ENCODE peak calls at places on chromosomes 11 and 22, in four cellular contexts. One of them, this sample, is unnamed.

GRCh38 chr11:62461740-62462522 is 43.1 kb downstream of the SCGB1A1 start:
- DNase-seq in H1: no peak
- DNase-seq in K562: peak
- DNase-seq in GM12878: no peak
- DNase-seq in this sample: no peak

GRCh38 chr22:45682069-45682468 is 10.4 kb downstream of the ATXN10 start:
- DNase-seq in H1: no peak
- DNase-seq in K562: no peak
- DNase-seq in GM12878: no peak
- DNase-seq in this sample: no peak

GRCh38 chr11:9462172-9462799 is 1.5 kb downstream of the ZNF143 start:
- DNase-seq in K562: no peak
- DNase-seq in GM12878: no peak
- DNase-seq in H1: no peak
- DNase-seq in this sample: no peak

GRCh38 chr22:29837780-29838598 is at the start of gene ASCC2:
- DNase-seq in H1: peak
- DNase-seq in GM12878: peak
- DNase-seq in K562: peak
- DNase-seq in this sample: peak

GRCh38 chr11:64859542-64860414 is 15.3 kb upstream of the CDC42BPG start:
- DNase-seq in GM12878: peak
- DNase-seq in H1: no peak
- DNase-seq in K562: no peak
- DNase-seq in this sample: no peak

GRCh38 chr11:73257342-73258103 is 14.6 kb upstream of the P2RY6 start:
- DNase-seq in H1: no peak
- DNase-seq in GM12878: no peak
- DNase-seq in K562: no peak
- DNase-seq in this sample: peak

GRCh38 chr11:57269580-57270021 is 32.6 kb upstream of the APLNR start:
- DNase-seq in GM12878: no peak
- DNase-seq in K562: no peak
- DNase-seq in H1: no peak
- DNase-seq in this sample: no peak

GRCh38 chr11:118715245-118715807 is 35.9 kb upstream of the TREH start:
- DNase-seq in GM12878: no peak
- DNase-seq in H1: peak
- DNase-seq in K562: peak
- DNase-seq in this sample: no peak

GRCh38 chr11:15665368-15665871 is 550.7 kb downstream of the INSC start:
- DNase-seq in K562: no peak
- DNase-seq in GM12878: no peak
- DNase-seq in H1: peak
- DNase-seq in this sample: peak

DNA sequence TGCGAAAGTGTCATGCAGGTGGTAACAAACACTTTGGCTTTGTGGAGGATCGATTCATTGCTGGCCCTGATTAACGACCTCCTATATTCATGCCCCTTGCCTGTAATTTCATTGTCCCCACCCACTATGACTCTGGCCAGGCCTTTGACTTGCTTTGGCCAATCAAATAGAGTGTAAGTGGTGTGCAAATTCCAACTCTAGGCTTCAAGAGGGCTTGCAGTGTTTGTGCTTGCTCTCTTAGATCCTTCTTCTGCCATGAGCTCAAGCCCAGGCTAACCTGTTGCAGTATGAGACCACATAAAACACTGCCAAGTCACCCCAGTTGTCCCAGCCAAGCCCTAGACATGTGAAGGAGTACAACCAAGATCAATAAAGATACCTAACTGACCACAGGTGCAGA is 48.0 kb downstream of the RCN1 start:
- DNase-seq in H1: no peak
- DNase-seq in GM12878: no peak
- DNase-seq in K562: no peak
- DNase-seq in this sample: no peak
- TF ChIP-seq BRCA1 in H1: no peak
- TF ChIP-seq BRCA1 in GM12878: no peak
- TF ChIP-seq BRCA1 in K562: no peak
- TF ChIP-seq BRCA1 in this sample: no peak

GRCh38 chr22:43951966-43952365 is 3.3 kb upstream of the SAMM50 start:
- DNase-seq in GM12878: no peak
- DNase-seq in H1: peak
- DNase-seq in K562: no peak
- DNase-seq in this sample: no peak

GRCh38 chr22:43951391-43951790 is 3.9 kb upstream of the SAMM50 start:
- DNase-seq in H1: no peak
- DNase-seq in K562: no peak
- DNase-seq in GM12878: no peak
- DNase-seq in this sample: no peak

GRCh38 chr22:43946391-43946680 is 8.9 kb upstream of the SAMM50 start:
- DNase-seq in H1: no peak
- DNase-seq in K562: peak
- DNase-seq in GM12878: no peak
- DNase-seq in this sample: no peak

GRCh38 chr22:43945632-43946390 is 9.4 kb upstream of the SAMM50 start:
- DNase-seq in K562: peak
- DNase-seq in H1: peak
- DNase-seq in GM12878: no peak
- DNase-seq in this sample: peak

GRCh38 chr22:43948836-43949235 is 6.4 kb upstream of the SAMM50 start:
- DNase-seq in GM12878: no peak
- DNase-seq in K562: no peak
- DNase-seq in H1: no peak
- DNase-seq in this sample: no peak
- TF ChIP-seq BRCA1 in GM12878: no peak
- TF ChIP-seq BRCA1 in K562: no peak
- TF ChIP-seq BRCA1 in H1: no peak
- TF ChIP-seq BRCA1 in this sample: no peak

GRCh38 chr11:47720651-47721050 is 5.5 kb upstream of the AGBL2 start:
- DNase-seq in GM12878: no peak
- DNase-seq in K562: no peak
- DNase-seq in H1: peak
- DNase-seq in this sample: no peak

GRCh38 chr11:47725445-47726442 is 10.6 kb upstream of the AGBL2 start:
- DNase-seq in H1: no peak
- DNase-seq in K562: no peak
- DNase-seq in GM12878: no peak
- DNase-seq in this sample: peak

GRCh38 chr11:47723041-47723440 is 7.9 kb upstream of the AGBL2 start:
- DNase-seq in K562: no peak
- DNase-seq in GM12878: no peak
- DNase-seq in H1: no peak
- DNase-seq in this sample: no peak

GRCh38 chr11:47726878-47727514 is 11.8 kb upstream of the AGBL2 start:
- DNase-seq in K562: no peak
- DNase-seq in GM12878: no peak
- DNase-seq in H1: no peak
- DNase-seq in this sample: peak

GRCh38 chr11:47724041-47724729 is 9.0 kb upstream of the AGBL2 start:
- DNase-seq in K562: no peak
- DNase-seq in H1: no peak
- DNase-seq in GM12878: no peak
- DNase-seq in this sample: peak
- TF ChIP-seq BRCA1 in K562: no peak
- TF ChIP-seq BRCA1 in H1: no peak
- TF ChIP-seq BRCA1 in GM12878: no peak
- TF ChIP-seq BRCA1 in this sample: no peak

GRCh38 chr11:19931141-19931767 is 218.6 kb downstream of the NAV2 start:
- DNase-seq in GM12878: no peak
- DNase-seq in K562: no peak
- DNase-seq in H1: no peak
- DNase-seq in this sample: no peak
- TF ChIP-seq BRCA1 in GM12878: no peak
- TF ChIP-seq BRCA1 in K562: no peak
- TF ChIP-seq BRCA1 in H1: no peak
- TF ChIP-seq BRCA1 in this sample: no peak

GRCh38 chr11:32187106-32187505 is 96.2 kb downstream of the RCN1 start:
- DNase-seq in H1: no peak
- DNase-seq in GM12878: no peak
- DNase-seq in K562: no peak
- DNase-seq in this sample: no peak

GRCh38 chr11:32186118-32186517 is 95.2 kb downstream of the RCN1 start:
- DNase-seq in K562: no peak
- DNase-seq in H1: no peak
- DNase-seq in GM12878: no peak
- DNase-seq in this sample: no peak

GRCh38 chr11:32184057-32185055 is 93.5 kb downstream of the RCN1 start:
- DNase-seq in K562: no peak
- DNase-seq in H1: no peak
- DNase-seq in GM12878: no peak
- DNase-seq in this sample: no peak

GRCh38 chr11:32178692-32179091 is 87.8 kb downstream of the RCN1 start:
- DNase-seq in H1: no peak
- DNase-seq in GM12878: no peak
- DNase-seq in K562: no peak
- DNase-seq in this sample: no peak

DNA sequence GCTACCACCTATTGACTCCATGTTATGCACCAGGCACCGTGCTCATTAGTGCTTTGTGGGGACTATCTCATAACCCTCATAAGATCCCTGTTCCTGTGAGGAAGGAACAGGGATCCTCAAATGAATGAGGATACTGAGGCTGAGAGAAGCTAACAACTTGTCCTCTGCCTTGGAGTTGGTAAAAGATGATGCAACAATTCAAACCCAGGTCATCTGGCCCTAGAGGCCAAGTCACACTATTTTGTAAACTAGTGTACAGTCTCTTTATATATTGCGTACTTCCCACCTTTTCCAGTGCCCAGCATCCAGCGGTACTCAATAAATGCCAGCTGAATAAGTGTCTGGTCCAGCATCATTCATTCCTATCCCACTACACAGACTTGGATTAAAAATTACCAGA is 92.6 kb downstream of the RCN1 start:
- DNase-seq in H1: no peak
- DNase-seq in K562: no peak
- DNase-seq in GM12878: no peak
- DNase-seq in this sample: no peak
- TF ChIP-seq BRCA1 in H1: no peak
- TF ChIP-seq BRCA1 in K562: no peak
- TF ChIP-seq BRCA1 in GM12878: no peak
- TF ChIP-seq BRCA1 in this sample: no peak

This sample was measured in HepG2.